ENCODE peak calls at places on chromosomes 7 and 10, in five cellular contexts. One of them, this sample, is unnamed.

GRCh38 chr7:68485253-68485914 is 1112.9 kb upstream of the AUTS2 start:
- DNase-seq in adrenal gland: no peak
- DNase-seq in OCI-LY7: no peak
- DNase-seq in Calu3: no peak
- DNase-seq in fibroblast of pulmonary artery: no peak
- DNase-seq in this sample: no peak

GRCh38 chr7:69246758-69247157 is 351.5 kb upstream of the AUTS2 start:
- DNase-seq in OCI-LY7: no peak
- DNase-seq in Calu3: no peak
- DNase-seq in adrenal gland: peak
- DNase-seq in fibroblast of pulmonary artery: no peak
- DNase-seq in this sample: no peak

GRCh38 chr7:152335900-152336571 is 99.8 kb downstream of the KMT2C start:
- DNase-seq in Calu3: no peak
- DNase-seq in OCI-LY7: no peak
- DNase-seq in adrenal gland: no peak
- DNase-seq in fibroblast of pulmonary artery: no peak
- DNase-seq in this sample: peak

GRCh38 chr10:43138757-43139241 is 554 bp downstream of the CSGALNACT2 start:
- DNase-seq in adrenal gland: no peak
- DNase-seq in OCI-LY7: peak
- DNase-seq in Calu3: no peak
- DNase-seq in fibroblast of pulmonary artery: peak
- DNase-seq in this sample: peak

GRCh38 chr7:64905133-64905532 is 2.1 kb downstream of the ZNF273 start:
- DNase-seq in fibroblast of pulmonary artery: no peak
- DNase-seq in Calu3: no peak
- DNase-seq in OCI-LY7: no peak
- DNase-seq in adrenal gland: no peak
- DNase-seq in this sample: no peak

GRCh38 chr7:157429001-157429679 is 92.3 kb downstream of the DNAJB6 start:
- DNase-seq in adrenal gland: no peak
- DNase-seq in OCI-LY7: no peak
- DNase-seq in Calu3: no peak
- DNase-seq in fibroblast of pulmonary artery: no peak
- DNase-seq in this sample: no peak

GRCh38 chr10:127314797-127315196 is 118.4 kb upstream of the INSYN2A start:
- DNase-seq in OCI-LY7: no peak
- DNase-seq in fibroblast of pulmonary artery: no peak
- DNase-seq in Calu3: no peak
- DNase-seq in adrenal gland: no peak
- DNase-seq in this sample: no peak

GRCh38 chr7:5597772-5598171 is 174.1 kb upstream of the TNRC18 start:
- DNase-seq in Calu3: no peak
- DNase-seq in fibroblast of pulmonary artery: peak
- DNase-seq in OCI-LY7: no peak
- DNase-seq in adrenal gland: no peak
- DNase-seq in this sample: no peak

GRCh38 chr10:33279276-33279675 is 55.2 kb downstream of the NRP1 start:
- DNase-seq in Calu3: no peak
- DNase-seq in adrenal gland: no peak
- DNase-seq in fibroblast of pulmonary artery: peak
- DNase-seq in OCI-LY7: no peak
- DNase-seq in this sample: no peak

GRCh38 chr7:147400221-147400689 is 1190.3 kb upstream of the C7orf33 start:
- DNase-seq in Calu3: no peak
- DNase-seq in OCI-LY7: no peak
- DNase-seq in adrenal gland: no peak
- DNase-seq in fibroblast of pulmonary artery: peak
- DNase-seq in this sample: no peak

GRCh38 chr10:18279202-18279601 is 139.0 kb downstream of the CACNB2 start:
- DNase-seq in OCI-LY7: no peak
- DNase-seq in fibroblast of pulmonary artery: peak
- DNase-seq in Calu3: no peak
- DNase-seq in adrenal gland: no peak
- DNase-seq in this sample: no peak

GRCh38 chr7:103093429-103093828 is 18.5 kb downstream of the ARMC10 start:
- DNase-seq in Calu3: no peak
- DNase-seq in fibroblast of pulmonary artery: no peak
- DNase-seq in adrenal gland: no peak
- DNase-seq in OCI-LY7: no peak
- DNase-seq in this sample: no peak

GRCh38 chr10:4250497-4250887 is 465.5 kb upstream of the KLF6 start:
- DNase-seq in fibroblast of pulmonary artery: no peak
- DNase-seq in Calu3: no peak
- DNase-seq in OCI-LY7: no peak
- DNase-seq in adrenal gland: no peak
- DNase-seq in this sample: no peak

GRCh38 chr10:62112325-62112724 is 156.3 kb downstream of the RTKN2 start:
- DNase-seq in OCI-LY7: no peak
- DNase-seq in fibroblast of pulmonary artery: no peak
- DNase-seq in Calu3: peak
- DNase-seq in adrenal gland: no peak
- DNase-seq in this sample: no peak

GRCh38 chr10:4212111-4212635 is 427.2 kb upstream of the KLF6 start:
- DNase-seq in fibroblast of pulmonary artery: no peak
- DNase-seq in OCI-LY7: no peak
- DNase-seq in Calu3: no peak
- DNase-seq in adrenal gland: no peak
- DNase-seq in this sample: no peak

GRCh38 chr10:95303535-95303934 is 12.7 kb upstream of the PDLIM1 start:
- DNase-seq in OCI-LY7: no peak
- DNase-seq in fibroblast of pulmonary artery: peak
- DNase-seq in Calu3: no peak
- DNase-seq in adrenal gland: no peak
- DNase-seq in this sample: no peak

GRCh38 chr7:33379891-33380525 is 250.6 kb downstream of the BBS9 start:
- DNase-seq in adrenal gland: peak
- DNase-seq in OCI-LY7: no peak
- DNase-seq in Calu3: no peak
- DNase-seq in fibroblast of pulmonary artery: no peak
- DNase-seq in this sample: no peak
- TF ChIP-seq CTCF in adrenal gland: no peak
- TF ChIP-seq CTCF in OCI-LY7: no peak
- TF ChIP-seq CTCF in Calu3: no peak
- TF ChIP-seq CTCF in fibroblast of pulmonary artery: no peak
- TF ChIP-seq CTCF in this sample: no peak

GRCh38 chr10:79150444-79150754 is 81.6 kb downstream of the ZMIZ1 start:
- DNase-seq in adrenal gland: no peak
- DNase-seq in Calu3: no peak
- DNase-seq in fibroblast of pulmonary artery: no peak
- DNase-seq in OCI-LY7: no peak
- DNase-seq in this sample: no peak

GRCh38 chr10:79152423-79152817 is 83.7 kb downstream of the ZMIZ1 start:
- DNase-seq in adrenal gland: no peak
- DNase-seq in OCI-LY7: no peak
- DNase-seq in Calu3: no peak
- DNase-seq in fibroblast of pulmonary artery: no peak
- DNase-seq in this sample: no peak

GRCh38 chr10:79155301-79156081 is 86.7 kb downstream of the ZMIZ1 start:
- DNase-seq in OCI-LY7: peak
- DNase-seq in fibroblast of pulmonary artery: no peak
- DNase-seq in adrenal gland: no peak
- DNase-seq in Calu3: no peak
- DNase-seq in this sample: no peak

GRCh38 chr10:79156334-79157274 is 87.8 kb downstream of the ZMIZ1 start:
- DNase-seq in fibroblast of pulmonary artery: no peak
- DNase-seq in adrenal gland: no peak
- DNase-seq in Calu3: no peak
- DNase-seq in OCI-LY7: no peak
- DNase-seq in this sample: no peak

DNA sequence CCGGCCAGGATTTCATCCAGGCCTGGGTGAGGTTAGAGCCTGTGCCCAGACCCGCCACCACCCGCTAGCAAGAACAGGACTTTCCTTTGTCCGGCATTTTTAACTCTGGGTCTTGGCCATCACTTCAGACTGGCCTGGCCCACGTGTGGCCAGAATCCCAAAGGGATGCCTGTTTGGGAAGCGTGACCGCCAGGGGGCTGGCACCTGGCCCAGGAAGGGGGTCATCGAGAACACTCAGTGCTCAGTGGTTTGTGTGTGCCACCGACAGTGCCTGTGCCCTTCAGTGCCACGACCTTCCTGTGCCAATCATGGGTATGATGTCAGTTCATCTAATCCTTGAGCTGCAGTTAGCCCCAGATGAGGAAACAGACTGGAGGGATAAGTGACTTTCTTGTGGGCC is 85.0 kb downstream of the ZMIZ1 start:
- DNase-seq in adrenal gland: peak
- DNase-seq in fibroblast of pulmonary artery: no peak
- DNase-seq in Calu3: no peak
- DNase-seq in OCI-LY7: no peak
- DNase-seq in this sample: no peak
- TF ChIP-seq CTCF in adrenal gland: peak
- TF ChIP-seq CTCF in fibroblast of pulmonary artery: no peak
- TF ChIP-seq CTCF in Calu3: no peak
- TF ChIP-seq CTCF in OCI-LY7: no peak
- TF ChIP-seq CTCF in this sample: no peak

GRCh38 chr10:77925795-77926565 is 575 bp downstream of the DLG5 start:
- DNase-seq in fibroblast of pulmonary artery: peak
- DNase-seq in adrenal gland: peak
- DNase-seq in Calu3: peak
- DNase-seq in OCI-LY7: no peak
- DNase-seq in this sample: peak
- TF ChIP-seq CTCF in fibroblast of pulmonary artery: no peak
- TF ChIP-seq CTCF in adrenal gland: no peak
- TF ChIP-seq CTCF in Calu3: peak
- TF ChIP-seq CTCF in OCI-LY7: no peak
- TF ChIP-seq CTCF in this sample: no peak

DNA sequence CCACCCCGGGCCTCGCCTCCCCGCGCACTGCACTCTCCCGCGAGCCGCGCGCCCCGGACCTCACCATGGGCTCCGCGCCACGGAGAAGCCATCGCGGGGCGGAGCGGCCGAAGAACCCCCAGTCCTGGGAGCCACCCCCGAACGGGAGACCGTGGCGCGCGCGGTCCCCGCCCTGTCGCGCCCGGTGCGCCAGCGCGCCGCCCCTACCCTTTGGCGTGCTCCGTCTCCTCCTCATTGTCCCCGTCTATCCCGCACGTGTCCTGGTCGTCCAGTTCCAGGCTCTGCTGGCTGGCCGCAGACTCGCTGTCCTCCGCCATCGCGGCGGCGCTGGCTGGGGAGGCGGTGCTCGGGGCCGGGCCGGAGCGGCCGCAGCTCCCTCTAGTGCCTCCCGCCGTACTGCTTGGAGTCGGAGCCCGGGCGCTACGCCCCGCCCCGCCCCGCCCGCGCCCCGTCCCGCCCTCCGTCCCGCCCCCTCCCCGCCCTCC is at the start of gene NMT2:
- DNase-seq in adrenal gland: no peak
- DNase-seq in fibroblast of pulmonary artery: no peak
- DNase-seq in OCI-LY7: peak
- DNase-seq in Calu3: peak
- DNase-seq in this sample: no peak
- TF ChIP-seq CTCF in adrenal gland: peak
- TF ChIP-seq CTCF in fibroblast of pulmonary artery: no peak
- TF ChIP-seq CTCF in OCI-LY7: peak
- TF ChIP-seq CTCF in Calu3: no peak
- TF ChIP-seq CTCF in this sample: no peak

GRCh38 chr7:50226139-50226538 is 78.4 kb upstream of the IKZF1 start:
- DNase-seq in Calu3: no peak
- DNase-seq in OCI-LY7: no peak
- DNase-seq in adrenal gland: no peak
- DNase-seq in fibroblast of pulmonary artery: no peak
- DNase-seq in this sample: no peak

GRCh38 chr7:50226669-50227068 is 77.8 kb upstream of the IKZF1 start:
- DNase-seq in OCI-LY7: no peak
- DNase-seq in fibroblast of pulmonary artery: no peak
- DNase-seq in Calu3: no peak
- DNase-seq in adrenal gland: no peak
- DNase-seq in this sample: no peak

GRCh38 chr7:50227623-50228618 is 76.6 kb upstream of the IKZF1 start:
- DNase-seq in OCI-LY7: no peak
- DNase-seq in adrenal gland: no peak
- DNase-seq in fibroblast of pulmonary artery: no peak
- DNase-seq in Calu3: no peak
- DNase-seq in this sample: no peak

GRCh38 chr7:50229964-50230363 is 74.6 kb upstream of the IKZF1 start:
- DNase-seq in Calu3: no peak
- DNase-seq in fibroblast of pulmonary artery: peak
- DNase-seq in adrenal gland: no peak
- DNase-seq in OCI-LY7: peak
- DNase-seq in this sample: no peak
- TF ChIP-seq CTCF in Calu3: peak
- TF ChIP-seq CTCF in fibroblast of pulmonary artery: peak
- TF ChIP-seq CTCF in adrenal gland: peak
- TF ChIP-seq CTCF in OCI-LY7: peak
- TF ChIP-seq CTCF in this sample: peak

DNA sequence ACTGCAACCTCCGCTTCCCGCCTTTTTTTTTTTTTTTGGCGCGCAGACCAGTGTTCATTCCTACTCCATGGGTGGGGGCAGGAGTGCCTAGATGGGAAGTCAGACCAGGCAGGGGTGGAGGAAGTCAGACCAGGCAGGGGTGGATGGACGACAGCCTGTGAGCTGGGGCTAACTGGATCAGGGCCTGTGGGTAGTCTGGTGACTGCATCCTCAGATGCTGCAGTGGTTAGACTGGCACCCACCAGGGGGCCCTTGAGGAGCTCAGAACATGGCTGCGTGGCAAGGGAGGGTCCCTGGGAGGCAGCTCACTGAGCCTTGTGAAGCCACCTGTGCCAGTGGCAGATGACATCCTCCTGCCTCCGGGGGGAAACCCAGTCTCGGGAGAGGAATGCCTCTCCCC is 35.1 kb downstream of the RCC1L start:
- DNase-seq in OCI-LY7: peak
- DNase-seq in fibroblast of pulmonary artery: no peak
- DNase-seq in Calu3: no peak
- DNase-seq in adrenal gland: no peak
- DNase-seq in this sample: no peak
- TF ChIP-seq CTCF in OCI-LY7: no peak
- TF ChIP-seq CTCF in fibroblast of pulmonary artery: no peak
- TF ChIP-seq CTCF in Calu3: no peak
- TF ChIP-seq CTCF in adrenal gland: no peak
- TF ChIP-seq CTCF in this sample: no peak

GRCh38 chr7:105876964-105877601 is 684 bp upstream of the ATXN7L1 start:
- DNase-seq in adrenal gland: peak
- DNase-seq in fibroblast of pulmonary artery: peak
- DNase-seq in Calu3: peak
- DNase-seq in OCI-LY7: no peak
- DNase-seq in this sample: peak
- TF ChIP-seq CTCF in adrenal gland: no peak
- TF ChIP-seq CTCF in fibroblast of pulmonary artery: peak
- TF ChIP-seq CTCF in Calu3: no peak
- TF ChIP-seq CTCF in OCI-LY7: no peak
- TF ChIP-seq CTCF in this sample: no peak

DNA sequence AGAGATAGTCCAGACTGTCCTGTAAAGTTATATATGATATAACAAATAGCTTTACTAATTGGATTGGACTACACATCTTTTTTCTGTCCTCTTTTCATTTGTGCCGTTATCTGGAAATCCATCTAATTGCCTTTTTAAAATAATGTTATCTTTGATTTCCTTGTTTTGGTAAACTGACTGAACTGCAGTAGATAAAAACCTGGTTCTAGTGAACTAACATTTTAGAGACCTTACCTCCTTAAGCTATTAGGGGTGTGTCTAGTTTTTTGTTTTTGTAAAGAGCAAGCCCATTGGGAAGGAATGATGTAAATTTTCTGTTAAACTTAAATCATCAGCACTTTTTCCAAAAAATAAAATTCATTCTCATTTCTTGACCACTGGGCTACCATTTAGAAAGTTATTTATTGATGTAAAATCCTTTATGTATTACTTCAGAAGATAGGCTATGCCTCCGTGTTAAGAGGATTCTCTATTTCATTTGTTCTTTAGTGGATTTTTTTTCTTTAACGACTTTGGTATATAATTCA is 1.2 kb upstream of the PBLD start:
- DNase-seq in Calu3: no peak
- DNase-seq in fibroblast of pulmonary artery: no peak
- DNase-seq in OCI-LY7: no peak
- DNase-seq in adrenal gland: no peak
- DNase-seq in this sample: no peak
- TF ChIP-seq CTCF in Calu3: no peak
- TF ChIP-seq CTCF in fibroblast of pulmonary artery: no peak
- TF ChIP-seq CTCF in OCI-LY7: no peak
- TF ChIP-seq CTCF in adrenal gland: no peak
- TF ChIP-seq CTCF in this sample: no peak

This sample was measured in GM20000.